ENCODE peak calls at places on chromosomes 4 and X, in nine cellular contexts. One of them, this sample, is unnamed.
A peak's percentile ranks its signal among the peaks of the same experiment; 100 is the strongest.

GRCh38 chr4:83629945-83630684 is 94.2 kb downstream of the GPAT3 start:
- DNase-seq in fibroblast of pulmonary artery: peak; percentile 77
- DNase-seq in T-cell: no peak
- DNase-seq in lower lobe of right lung: peak; percentile 55
- DNase-seq in stimulated activated effector memory CD8-positive, alpha-beta T cell treated with anti-CD3 and anti-CD28 coated beads, Interleukin-12 subunit alpha, Interleukin-12 subunit beta, amount 100 ng/mL, for 72 hours: no peak
- DNase-seq in SK-N-DZ: no peak
- DNase-seq in GM06990: no peak
- DNase-seq in central memory CD8-positive, alpha-beta T cell: no peak
- DNase-seq in astrocyte of the spinal cord: peak; percentile 30
- DNase-seq in this sample: peak; percentile 58

GRCh38 chrX:129779747-129780146 is at the start of gene SASH3:
- DNase-seq in fibroblast of pulmonary artery: no peak
- DNase-seq in T-cell: peak; percentile 60
- DNase-seq in lower lobe of right lung: peak; percentile 82
- DNase-seq in stimulated activated effector memory CD8-positive, alpha-beta T cell treated with anti-CD3 and anti-CD28 coated beads, Interleukin-12 subunit alpha, Interleukin-12 subunit beta, amount 100 ng/mL, for 72 hours: peak; percentile 74
- DNase-seq in SK-N-DZ: no peak
- DNase-seq in GM06990: peak; percentile 77
- DNase-seq in central memory CD8-positive, alpha-beta T cell: peak; percentile 54
- DNase-seq in astrocyte of the spinal cord: no peak
- DNase-seq in this sample: no peak

GRCh38 chr4:84412062-84412461 is 87.0 kb downstream of the NKX6-1 start:
- DNase-seq in fibroblast of pulmonary artery: no peak
- DNase-seq in T-cell: no peak
- DNase-seq in lower lobe of right lung: no peak
- DNase-seq in stimulated activated effector memory CD8-positive, alpha-beta T cell treated with anti-CD3 and anti-CD28 coated beads, Interleukin-12 subunit alpha, Interleukin-12 subunit beta, amount 100 ng/mL, for 72 hours: no peak
- DNase-seq in SK-N-DZ: no peak
- DNase-seq in GM06990: no peak
- DNase-seq in central memory CD8-positive, alpha-beta T cell: no peak
- DNase-seq in astrocyte of the spinal cord: no peak
- DNase-seq in this sample: no peak

GRCh38 chrX:69097451-69098236 is 67.6 kb downstream of the PJA1 start:
- DNase-seq in fibroblast of pulmonary artery: no peak
- DNase-seq in T-cell: no peak
- DNase-seq in lower lobe of right lung: no peak
- DNase-seq in stimulated activated effector memory CD8-positive, alpha-beta T cell treated with anti-CD3 and anti-CD28 coated beads, Interleukin-12 subunit alpha, Interleukin-12 subunit beta, amount 100 ng/mL, for 72 hours: no peak
- DNase-seq in SK-N-DZ: no peak
- DNase-seq in GM06990: no peak
- DNase-seq in central memory CD8-positive, alpha-beta T cell: no peak
- DNase-seq in astrocyte of the spinal cord: no peak
- DNase-seq in this sample: no peak

GRCh38 chrX:50154429-50154828 is 46.4 kb downstream of the AKAP4 start:
- DNase-seq in fibroblast of pulmonary artery: no peak
- DNase-seq in T-cell: no peak
- DNase-seq in lower lobe of right lung: no peak
- DNase-seq in stimulated activated effector memory CD8-positive, alpha-beta T cell treated with anti-CD3 and anti-CD28 coated beads, Interleukin-12 subunit alpha, Interleukin-12 subunit beta, amount 100 ng/mL, for 72 hours: no peak
- DNase-seq in SK-N-DZ: no peak
- DNase-seq in GM06990: no peak
- DNase-seq in central memory CD8-positive, alpha-beta T cell: no peak
- DNase-seq in astrocyte of the spinal cord: no peak
- DNase-seq in this sample: no peak

GRCh38 chr4:26857278-26858034 is 3.2 kb upstream of the STIM2 start:
- DNase-seq in fibroblast of pulmonary artery: peak; percentile 85
- DNase-seq in T-cell: peak; percentile 95
- DNase-seq in lower lobe of right lung: peak; percentile 94
- DNase-seq in stimulated activated effector memory CD8-positive, alpha-beta T cell treated with anti-CD3 and anti-CD28 coated beads, Interleukin-12 subunit alpha, Interleukin-12 subunit beta, amount 100 ng/mL, for 72 hours: peak; percentile 95
- DNase-seq in SK-N-DZ: peak; percentile 79
- DNase-seq in GM06990: peak; percentile 96
- DNase-seq in central memory CD8-positive, alpha-beta T cell: peak; percentile 91
- DNase-seq in astrocyte of the spinal cord: peak; percentile 80
- DNase-seq in this sample: peak; percentile 82

GRCh38 chr4:181140037-181140603 is 1103.1 kb upstream of the TENM3 start:
- DNase-seq in fibroblast of pulmonary artery: no peak
- DNase-seq in T-cell: no peak
- DNase-seq in lower lobe of right lung: no peak
- DNase-seq in stimulated activated effector memory CD8-positive, alpha-beta T cell treated with anti-CD3 and anti-CD28 coated beads, Interleukin-12 subunit alpha, Interleukin-12 subunit beta, amount 100 ng/mL, for 72 hours: no peak
- DNase-seq in SK-N-DZ: no peak
- DNase-seq in GM06990: no peak
- DNase-seq in central memory CD8-positive, alpha-beta T cell: no peak
- DNase-seq in astrocyte of the spinal cord: no peak
- DNase-seq in this sample: no peak

GRCh38 chrX:47501226-47502071 is 18.4 kb upstream of the ZNF41 start:
- DNase-seq in fibroblast of pulmonary artery: peak; percentile 38
- DNase-seq in T-cell: no peak
- DNase-seq in lower lobe of right lung: no peak
- DNase-seq in stimulated activated effector memory CD8-positive, alpha-beta T cell treated with anti-CD3 and anti-CD28 coated beads, Interleukin-12 subunit alpha, Interleukin-12 subunit beta, amount 100 ng/mL, for 72 hours: no peak
- DNase-seq in SK-N-DZ: peak; percentile 10
- DNase-seq in GM06990: no peak
- DNase-seq in central memory CD8-positive, alpha-beta T cell: no peak
- DNase-seq in astrocyte of the spinal cord: peak; percentile 72
- DNase-seq in this sample: peak; percentile 68

GRCh38 chr4:152808670-152809069 is 28.9 kb downstream of the ARFIP1 start:
- DNase-seq in fibroblast of pulmonary artery: no peak
- DNase-seq in T-cell: no peak
- DNase-seq in lower lobe of right lung: no peak
- DNase-seq in stimulated activated effector memory CD8-positive, alpha-beta T cell treated with anti-CD3 and anti-CD28 coated beads, Interleukin-12 subunit alpha, Interleukin-12 subunit beta, amount 100 ng/mL, for 72 hours: no peak
- DNase-seq in SK-N-DZ: no peak
- DNase-seq in GM06990: no peak
- DNase-seq in central memory CD8-positive, alpha-beta T cell: no peak
- DNase-seq in astrocyte of the spinal cord: no peak
- DNase-seq in this sample: no peak

GRCh38 chr4:27357283-27357682 is 496.6 kb downstream of the STIM2 start:
- DNase-seq in fibroblast of pulmonary artery: peak; percentile 45
- DNase-seq in T-cell: no peak
- DNase-seq in lower lobe of right lung: no peak
- DNase-seq in stimulated activated effector memory CD8-positive, alpha-beta T cell treated with anti-CD3 and anti-CD28 coated beads, Interleukin-12 subunit alpha, Interleukin-12 subunit beta, amount 100 ng/mL, for 72 hours: no peak
- DNase-seq in SK-N-DZ: no peak
- DNase-seq in GM06990: no peak
- DNase-seq in central memory CD8-positive, alpha-beta T cell: no peak
- DNase-seq in astrocyte of the spinal cord: peak; percentile 50
- DNase-seq in this sample: peak; percentile 13

GRCh38 chr4:891747-892146 is 40.4 kb downstream of the GAK start:
- DNase-seq in fibroblast of pulmonary artery: peak; percentile 10
- DNase-seq in T-cell: no peak
- DNase-seq in lower lobe of right lung: no peak
- DNase-seq in stimulated activated effector memory CD8-positive, alpha-beta T cell treated with anti-CD3 and anti-CD28 coated beads, Interleukin-12 subunit alpha, Interleukin-12 subunit beta, amount 100 ng/mL, for 72 hours: no peak
- DNase-seq in SK-N-DZ: no peak
- DNase-seq in GM06990: no peak
- DNase-seq in central memory CD8-positive, alpha-beta T cell: no peak
- DNase-seq in astrocyte of the spinal cord: no peak
- DNase-seq in this sample: peak; percentile 5

GRCh38 chrX:13360146-13360545 is 40.3 kb upstream of the ATXN3L start:
- DNase-seq in fibroblast of pulmonary artery: no peak
- DNase-seq in T-cell: no peak
- DNase-seq in lower lobe of right lung: no peak
- DNase-seq in stimulated activated effector memory CD8-positive, alpha-beta T cell treated with anti-CD3 and anti-CD28 coated beads, Interleukin-12 subunit alpha, Interleukin-12 subunit beta, amount 100 ng/mL, for 72 hours: no peak
- DNase-seq in SK-N-DZ: no peak
- DNase-seq in GM06990: no peak
- DNase-seq in central memory CD8-positive, alpha-beta T cell: no peak
- DNase-seq in astrocyte of the spinal cord: no peak
- DNase-seq in this sample: no peak

GRCh38 chr4:161208564-161208963 is 955.2 kb downstream of the FSTL5 start:
- DNase-seq in fibroblast of pulmonary artery: no peak
- DNase-seq in T-cell: no peak
- DNase-seq in lower lobe of right lung: no peak
- DNase-seq in stimulated activated effector memory CD8-positive, alpha-beta T cell treated with anti-CD3 and anti-CD28 coated beads, Interleukin-12 subunit alpha, Interleukin-12 subunit beta, amount 100 ng/mL, for 72 hours: no peak
- DNase-seq in SK-N-DZ: peak; percentile 23
- DNase-seq in GM06990: no peak
- DNase-seq in central memory CD8-positive, alpha-beta T cell: no peak
- DNase-seq in astrocyte of the spinal cord: no peak
- DNase-seq in this sample: no peak

GRCh38 chr4:142331646-142332045 is 514.5 kb downstream of the INPP4B start:
- DNase-seq in fibroblast of pulmonary artery: no peak
- DNase-seq in T-cell: no peak
- DNase-seq in lower lobe of right lung: no peak
- DNase-seq in stimulated activated effector memory CD8-positive, alpha-beta T cell treated with anti-CD3 and anti-CD28 coated beads, Interleukin-12 subunit alpha, Interleukin-12 subunit beta, amount 100 ng/mL, for 72 hours: no peak
- DNase-seq in SK-N-DZ: no peak
- DNase-seq in GM06990: no peak
- DNase-seq in central memory CD8-positive, alpha-beta T cell: no peak
- DNase-seq in astrocyte of the spinal cord: peak; percentile 26
- DNase-seq in this sample: no peak

GRCh38 chr4:139873111-139873866 is 207.7 kb downstream of the MGST2 start:
- DNase-seq in fibroblast of pulmonary artery: no peak
- DNase-seq in T-cell: no peak
- DNase-seq in lower lobe of right lung: no peak
- DNase-seq in stimulated activated effector memory CD8-positive, alpha-beta T cell treated with anti-CD3 and anti-CD28 coated beads, Interleukin-12 subunit alpha, Interleukin-12 subunit beta, amount 100 ng/mL, for 72 hours: no peak
- DNase-seq in SK-N-DZ: no peak
- DNase-seq in GM06990: no peak
- DNase-seq in central memory CD8-positive, alpha-beta T cell: no peak
- DNase-seq in astrocyte of the spinal cord: peak; percentile 36
- DNase-seq in this sample: peak; percentile 28